ENCODE peak calls at places on chromosomes 11 and 22, in four cellular contexts. S, L, T and F are unnamed samples.

GRCh38 chr22:50243704-50244419 is 961 bp downstream of the TUBGCP6 start:
- DNase-seq in S (peak), L (no peak), T (no peak), F (no peak)

GRCh38 chr11:83033972-83034672 is 37.6 kb downstream of the RAB30 start:
- DNase-seq in T (no peak), L (peak), S (peak), F (no peak)

GRCh38 chr11:19349340-19350025 is 108.7 kb upstream of the E2F8 start:
- DNase-seq in L (no peak), S (peak), T (no peak), F (no peak)

GRCh38 chr11:117255966-117256365 is 23.5 kb downstream of the RNF214 start:
- DNase-seq in L (no peak), S (no peak), T (no peak), F (no peak)

GRCh38 chr11:82521427-82521826 is 212.2 kb downstream of the FAM181B start:
- DNase-seq in S (no peak), L (no peak), T (no peak), F (no peak)

GRCh38 chr11:105799728-105800462 is 190.0 kb downstream of the GRIA4 start:
- DNase-seq in L (no peak), T (no peak), S (no peak), F (no peak)

GRCh38 chr22:41286639-41287091 is 678 bp upstream of the RANGAP1 start:
- DNase-seq in S (peak), L (no peak), T (peak), F (no peak)

GRCh38 chr11:61343792-61344745 is 11.0 kb downstream of the TKFC start:
- DNase-seq in S (no peak), L (no peak), T (no peak), F (no peak)

GRCh38 chr11:120690406-120690805 is 178.9 kb downstream of the GRIK4 start:
- DNase-seq in S (no peak), L (no peak), T (no peak), F (no peak)

GRCh38 chr11:36565033-36565610 is 2.7 kb upstream of the RAG1 start:
- DNase-seq in S (no peak), L (no peak), T (no peak), F (no peak)

GRCh38 chr11:119077839-119078238 is 6.8 kb upstream of the HMBS start:
- DNase-seq in T (no peak), L (no peak), S (no peak), F (no peak)

GRCh38 chr22:50184004-50184461 is 1.7 kb upstream of the TRABD start:
- DNase-seq in L (peak), T (no peak), S (peak), F (no peak)

GRCh38 chr22:37204045-37204655 is 8.1 kb downstream of the SSTR3 start:
- DNase-seq in L (no peak), S (no peak), T (no peak), F (no peak)

GRCh38 chr22:35726933-35727332 is 9.3 kb downstream of the APOL5 start:
- DNase-seq in T (no peak), S (no peak), L (no peak), F (no peak)

GRCh38 chr22:22460635-22461034 is 47.9 kb downstream of the ZNF280B start:
- DNase-seq in T (no peak), L (no peak), S (peak), F (no peak)
- TF ChIP-seq CTCF in T (peak), L (peak), S (peak), F (no peak)

GRCh38 chr11:47099918-47100315 is 76.8 kb downstream of the ARFGAP2 start:
- DNase-seq in S (no peak), L (no peak), T (no peak), F (no peak)

GRCh38 chr11:47105541-47105940 is 71.1 kb downstream of the ARFGAP2 start:
- DNase-seq in S (no peak), L (no peak), T (no peak), F (no peak)

GRCh38 chr11:47104337-47104950 is 72.2 kb downstream of the ARFGAP2 start:
- DNase-seq in T (no peak), S (no peak), L (peak), F (no peak)

GRCh38 chr11:47099213-47099917 is 77.3 kb downstream of the ARFGAP2 start:
- DNase-seq in L (no peak), T (no peak), S (peak), F (no peak)

DNA sequence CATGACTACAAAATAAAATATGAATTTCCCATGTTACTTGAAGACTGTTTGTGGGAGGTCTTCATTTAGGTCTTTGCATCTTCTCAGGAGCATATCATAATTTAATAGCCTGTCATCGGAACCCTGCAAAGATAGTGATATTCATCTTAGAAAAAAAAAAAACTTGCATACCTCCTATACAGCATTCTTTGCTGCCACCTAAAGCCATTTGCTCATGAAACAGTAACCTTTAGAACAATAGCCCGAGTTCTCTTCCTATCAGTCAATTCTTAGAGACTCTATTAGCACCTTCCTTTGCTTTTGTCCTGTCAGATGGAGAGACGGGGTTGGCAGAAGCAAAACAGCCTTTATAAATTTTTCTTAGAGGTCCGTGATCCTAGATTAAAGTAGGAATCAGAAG is 75.2 kb downstream of the ARFGAP2 start:
- DNase-seq in L (no peak), T (no peak), S (no peak), F (no peak)
- TF ChIP-seq CTCF in L (no peak), T (no peak), S (no peak), F (no peak)

GRCh38 chr11:113249491-113249763 is 65.0 kb upstream of the TTC12 start:
- DNase-seq in L (no peak), S (peak), T (no peak), F (no peak)
- TF ChIP-seq CTCF in L (peak), S (peak), T (no peak), F (no peak)

GRCh38 chr11:125675196-125675595 is 5.5 kb downstream of the ACRV1 start:
- DNase-seq in S (no peak), T (no peak), L (no peak), F (no peak)

GRCh38 chr11:125671561-125671960 is 9.1 kb downstream of the ACRV1 start:
- DNase-seq in S (no peak), T (no peak), L (no peak), F (no peak)

GRCh38 chr11:125667151-125667550 is 13.5 kb downstream of the ACRV1 start:
- DNase-seq in T (no peak), S (no peak), L (no peak), F (no peak)

GRCh38 chr11:125674210-125674609 is 6.4 kb downstream of the ACRV1 start:
- DNase-seq in T (no peak), S (no peak), L (no peak), F (no peak)

DNA sequence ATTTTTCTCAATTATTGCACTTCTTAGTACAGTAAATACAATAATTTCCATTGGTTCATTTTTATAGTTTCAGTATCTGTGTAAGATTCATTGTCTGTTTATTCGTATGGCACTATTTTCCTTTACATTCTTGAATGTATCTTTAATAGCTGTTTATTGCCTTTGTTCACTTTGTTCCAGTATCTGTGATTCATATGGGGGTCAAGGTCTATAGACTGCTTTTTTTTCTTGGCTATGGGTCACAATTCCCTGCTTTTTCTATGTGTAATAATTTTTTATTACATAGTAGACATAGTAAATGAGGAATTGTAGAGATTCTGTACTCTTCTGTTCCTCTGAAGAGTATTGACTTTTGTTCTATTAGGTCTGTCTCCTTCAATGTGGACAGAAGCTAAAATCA is 10.5 kb downstream of the ACRV1 start:
- DNase-seq in L (no peak), T (no peak), S (no peak), F (no peak)
- TF ChIP-seq CTCF in L (no peak), T (no peak), S (no peak), F (no peak)

GRCh38 chr11:32297629-32298028 is 137.7 kb downstream of the WT1 start:
- DNase-seq in S (peak), T (no peak), L (peak), F (no peak)
- TF ChIP-seq CTCF in S (peak), T (no peak), L (peak), F (peak)

GRCh38 chr11:70084046-70084984 is 6.2 kb downstream of the ANO1 start:
- DNase-seq in T (no peak), S (no peak), L (no peak), F (no peak)

GRCh38 chr11:70085815-70086769 is 8.0 kb downstream of the ANO1 start:
- DNase-seq in L (no peak), T (peak), S (no peak), F (no peak)

GRCh38 chr11:70079691-70080090 is 1.6 kb downstream of the ANO1 start:
- DNase-seq in T (no peak), L (no peak), S (no peak), F (no peak)

GRCh38 chr11:70080763-70081162 is 2.6 kb downstream of the ANO1 start:
- DNase-seq in S (no peak), L (no peak), T (no peak), F (no peak)

GRCh38 chr11:70082829-70083228 is 4.7 kb downstream of the ANO1 start:
- DNase-seq in S (no peak), L (no peak), T (no peak), F (no peak)
- TF ChIP-seq CTCF in S (peak), L (peak), T (peak), F (no peak)

GRCh38 chr11:6604081-6604626 is 580 bp downstream of the ILK start:
- DNase-seq in T (peak), L (peak), S (peak), F (peak)
- TF ChIP-seq CTCF in T (peak), L (peak), S (peak), F (no peak)

GRCh38 chr22:31241936-31242335 is 29.8 kb downstream of the LIMK2 start:
- DNase-seq in L (peak), T (no peak), S (peak), F (no peak)
- TF ChIP-seq CTCF in L (peak), T (no peak), S (peak), F (no peak)

GRCh38 chr11:65634440-65634839 is 3.5 kb upstream of the SIPA1 start:
- DNase-seq in S (no peak), L (no peak), T (no peak), F (no peak)
- TF ChIP-seq CTCF in S (no peak), L (no peak), T (no peak), F (no peak)